ENCODE peak calls at places on chromosomes 12 and 14, in four cellular contexts. G is K562, L is IMR-90, T is GM12878. O is an unnamed sample.

GRCh38 chr12:55957106-55957859 is 8.6 kb downstream of the PMEL start:
- DNase-seq in G (no peak), L (no peak), T (no peak), O (no peak)

GRCh38 chr14:97517566-97518234 is 720.5 kb downstream of the VRK1 start:
- DNase-seq in G (no peak), L (no peak), T (no peak), O (no peak)

GRCh38 chr12:7859552-7859951 is 13.2 kb downstream of the SLC2A14 start:
- DNase-seq in G (no peak), L (peak), T (no peak), O (no peak)

GRCh38 chr12:124917135-124917840 is 2.8 kb upstream of the UBC start:
- DNase-seq in G (peak), L (peak), T (peak), O (peak)

GRCh38 chr12:104508752-104509446 is 52.2 kb downstream of the CHST11 start:
- DNase-seq in G (no peak), L (no peak), T (no peak), O (no peak)

GRCh38 chr12:2179953-2180736 is 127.4 kb downstream of the CACNA1C start:
- DNase-seq in G (no peak), L (peak), T (no peak), O (peak)

GRCh38 chr14:99381688-99382060 is 99.0 kb downstream of the SETD3 start:
- DNase-seq in G (no peak), L (no peak), T (no peak), O (no peak)

GRCh38 chr14:21796912-21797311 is 123.3 kb upstream of the OR4E1 start:
- DNase-seq in G (no peak), L (peak), T (no peak), O (no peak)

GRCh38 chr14:60008042-60008441 is 83.7 kb upstream of the PCNX4 start:
- DNase-seq in G (no peak), L (no peak), T (no peak), O (no peak)

GRCh38 chr12:53122961-53123468 is 19.7 kb downstream of the SOAT2 start:
- DNase-seq in G (no peak), L (peak), T (no peak), O (no peak)

GRCh38 chr12:104355630-104356029 is 52.1 kb downstream of the EID3 start:
- DNase-seq in G (no peak), L (no peak), T (no peak), O (no peak)

GRCh38 chr12:68405292-68405900 is 73.2 kb upstream of the MDM1 start:
- DNase-seq in G (no peak), L (no peak), T (no peak), O (no peak)

GRCh38 chr14:105911006-105911847 is 384.8 kb downstream of the TMEM121 start:
- DNase-seq in G (no peak), L (no peak), T (no peak), O (no peak)

GRCh38 chr14:87805315-87805723 is 187.7 kb downstream of the GALC start:
- DNase-seq in G (peak), L (no peak), T (no peak), O (peak)

GRCh38 chr14:25896777-25897176 is 701.1 kb downstream of the NOVA1 start:
- DNase-seq in G (no peak), L (no peak), T (no peak), O (no peak)

GRCh38 chr12:53820907-53821306 is 69.1 kb upstream of the CISTR start:
- DNase-seq in G (no peak), L (no peak), T (no peak), O (no peak)

GRCh38 chr12:122097641-122098364 is 19.2 kb downstream of the MLXIP start:
- DNase-seq in G (peak), L (peak), T (no peak), O (peak)

GRCh38 chr12:64389154-64389553 is 1.4 kb downstream of the C12orf56 start:
- DNase-seq in G (no peak), L (no peak), T (no peak), O (no peak)

GRCh38 chr14:41586237-41586636 is 20.4 kb upstream of the LRFN5 start:
- DNase-seq in G (no peak), L (no peak), T (no peak), O (no peak)

GRCh38 chr12:22083167-22083566 is 37.1 kb downstream of the CMAS start:
- DNase-seq in G (no peak), L (peak), T (no peak), O (no peak)

GRCh38 chr12:93638954-93639353 is 38.2 kb upstream of the CRADD start:
- DNase-seq in G (no peak), L (no peak), T (no peak), O (no peak)

GRCh38 chr14:70771781-70772212 is 37.5 kb downstream of the MAP3K9 start:
- DNase-seq in G (no peak), L (no peak), T (no peak), O (no peak)

GRCh38 chr14:87756661-87757060 is 236.3 kb downstream of the GALC start:
- DNase-seq in G (no peak), L (no peak), T (no peak), O (no peak)

GRCh38 chr14:101028971-101029667 is 125.6 kb upstream of the RTL1 start:
- DNase-seq in G (no peak), L (no peak), T (no peak), O (no peak)

GRCh38 chr14:95388699-95389098 is 69.0 kb upstream of the CLMN start:
- DNase-seq in G (no peak), L (no peak), T (no peak), O (no peak)

GRCh38 chr12:86730233-86730632 is 474.0 kb upstream of the MGAT4C start:
- DNase-seq in G (no peak), L (no peak), T (no peak), O (no peak)

GRCh38 chr12:114834621-114835020 is 150.6 kb upstream of the TBX3 start:
- DNase-seq in G (no peak), L (peak), T (no peak), O (no peak)

GRCh38 chr14:68760771-68761170 is 32.1 kb downstream of the ZFP36L1 start:
- DNase-seq in G (no peak), L (peak), T (no peak), O (no peak)
- TF ChIP-seq ELK1 in G (no peak), L (no peak), T (no peak), O (no peak)

DNA sequence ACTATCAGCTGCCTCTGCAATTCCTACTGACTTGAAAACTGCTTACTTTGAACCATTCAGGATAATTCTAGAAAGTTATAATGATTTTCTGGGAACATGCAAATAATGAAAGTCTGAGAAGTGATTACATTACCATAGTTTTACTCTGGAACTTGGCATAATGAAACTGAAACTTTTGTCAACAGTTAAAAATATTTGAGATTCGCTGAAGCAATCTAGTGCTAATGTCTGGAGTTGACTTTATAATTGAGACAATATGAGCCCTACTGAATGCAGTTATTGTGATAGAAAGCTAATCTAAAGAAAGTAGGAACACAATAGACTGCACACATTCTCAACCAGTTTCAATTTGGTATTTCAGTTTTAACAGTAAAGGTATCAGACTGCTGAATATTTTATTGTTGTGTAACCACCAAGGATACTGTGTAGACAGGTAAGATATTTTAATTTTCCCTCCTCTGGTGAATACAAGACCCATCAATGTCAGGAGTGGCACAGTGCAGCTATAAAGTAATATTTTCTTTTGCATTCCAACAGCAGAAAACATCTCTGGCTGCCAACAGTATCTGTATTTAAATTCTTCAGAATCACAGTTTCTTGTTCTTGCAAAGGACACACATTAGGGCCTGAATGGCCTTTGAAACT is 483.5 kb downstream of the ATP23 start:
- DNase-seq in G (no peak), L (no peak), T (no peak), O (no peak)
- TF ChIP-seq ELK1 in G (no peak), L (no peak), T (no peak), O (no peak)

DNA sequence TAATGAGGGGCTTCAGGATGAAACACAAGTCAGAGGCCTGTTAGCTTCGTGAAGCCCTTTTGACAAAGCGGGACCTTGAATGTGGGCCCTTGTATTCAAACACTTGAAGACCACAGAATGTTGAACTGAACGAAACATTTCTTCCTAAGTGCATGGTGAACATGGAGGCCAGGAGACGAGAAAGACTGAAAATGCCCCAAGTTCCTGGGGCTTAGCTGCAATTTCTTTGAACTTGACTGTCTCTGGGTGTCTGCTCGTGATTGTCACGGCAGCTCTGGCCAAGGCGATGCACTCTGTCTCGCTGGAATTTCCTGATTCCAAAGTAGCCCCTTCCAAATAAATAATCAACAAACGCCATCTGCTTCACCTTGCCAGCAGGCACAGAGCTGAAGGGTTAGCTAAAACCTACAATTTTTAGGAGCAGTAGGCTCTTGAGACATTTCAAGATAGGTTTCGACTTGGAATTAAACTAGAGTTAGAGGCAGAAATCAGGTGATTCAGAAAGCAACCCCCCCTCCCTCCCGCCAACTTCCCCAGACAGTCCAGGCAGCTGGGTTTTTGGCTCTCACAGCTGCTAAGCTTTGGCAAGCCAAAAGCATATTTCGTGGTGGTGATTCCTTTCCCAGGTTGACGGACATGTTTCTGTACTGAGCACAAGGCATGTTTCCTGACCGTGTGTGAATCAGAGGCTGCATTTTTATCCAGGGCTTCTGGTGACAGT is 13.5 kb upstream of the IRF2BPL start:
- DNase-seq in G (no peak), L (peak), T (no peak), O (no peak)
- TF ChIP-seq ELK1 in G (no peak), L (no peak), T (no peak), O (no peak)

GRCh38 chr12:27523642-27524488 is at the start of gene PPFIBP1:
- DNase-seq in G (peak), L (peak), T (peak), O (peak)
- TF ChIP-seq ELK1 in G (no peak), L (no peak), T (no peak), O (no peak)

GRCh38 chr12:117342247-117342646 is 19.2 kb downstream of the NOS1 start:
- DNase-seq in G (no peak), L (no peak), T (no peak), O (no peak)

GRCh38 chr12:117342682-117343081 is 18.7 kb downstream of the NOS1 start:
- DNase-seq in G (no peak), L (no peak), T (no peak), O (peak)

GRCh38 chr12:117343296-117343695 is 18.1 kb downstream of the NOS1 start:
- DNase-seq in G (no peak), L (no peak), T (no peak), O (no peak)

GRCh38 chr12:117334855-117335587 is 26.4 kb downstream of the NOS1 start:
- DNase-seq in G (no peak), L (no peak), T (no peak), O (no peak)

DNA sequence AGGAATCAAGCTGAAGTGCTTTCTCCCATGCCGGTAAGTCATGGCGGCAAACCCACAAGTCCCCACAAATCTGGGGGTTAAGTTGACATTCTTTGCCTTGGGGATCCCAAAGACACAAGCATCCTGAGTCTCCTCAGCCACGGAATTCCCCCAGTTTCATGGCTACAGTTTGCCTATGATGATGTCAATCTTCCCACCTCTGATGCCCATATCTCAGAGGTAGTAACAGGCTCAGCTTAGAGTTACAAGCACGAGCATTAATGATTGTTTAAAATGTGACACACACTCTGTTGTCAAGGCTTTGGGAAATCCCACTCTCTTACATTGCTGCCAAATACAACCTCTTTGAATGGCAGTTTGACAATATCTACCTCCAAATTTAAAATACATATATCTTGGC is 22.3 kb downstream of the NOS1 start:
- DNase-seq in G (no peak), L (no peak), T (no peak), O (no peak)
- TF ChIP-seq ELK1 in G (no peak), L (no peak), T (no peak), O (no peak)

DNA sequence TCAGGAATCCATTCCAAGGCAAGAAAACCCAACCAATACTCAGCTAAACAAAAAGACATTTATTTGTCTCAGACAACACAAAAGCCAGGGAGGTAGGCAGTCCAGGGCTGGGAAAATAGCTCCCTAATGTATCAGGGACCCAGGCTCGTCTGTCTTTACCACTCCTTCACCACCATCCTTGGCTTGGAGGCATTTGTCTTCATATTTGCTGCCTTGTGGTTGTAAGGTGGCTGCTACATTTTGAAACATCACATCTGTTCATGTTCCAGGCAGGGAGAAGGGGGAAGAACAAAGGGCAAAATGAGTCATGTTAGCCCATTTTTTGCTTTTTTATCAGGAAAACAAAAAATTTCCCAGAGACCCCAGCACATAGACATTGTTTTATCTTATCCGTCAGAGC is 44.8 kb upstream of the PCED1B start:
- DNase-seq in G (no peak), L (peak), T (no peak), O (no peak)
- TF ChIP-seq ELK1 in G (no peak), L (no peak), T (no peak), O (no peak)

GRCh38 chr12:48311313-48311712 is 39.4 kb downstream of the ZNF641 start:
- DNase-seq in G (no peak), L (no peak), T (no peak), O (no peak)
- TF ChIP-seq ELK1 in G (no peak), L (no peak), T (no peak), O (no peak)